ENCODE peak calls at places on chromosome 7, in five cellular contexts. Z is spleen, N is prostate gland, W is GM23338, I is HCT116. R is an unnamed sample. For H3K4me1, the result is how much of the 10 kb centered on the place peaks cover.

GRCh38 chr7:27435461-27435860 is 192.9 kb downstream of the EVX1 start:
- DNase-seq in N (no peak), W (no peak), I (no peak), Z (no peak), R (peak)

GRCh38 chr7:152424348-152425108 is 11.3 kb downstream of the KMT2C start:
- DNase-seq in N (no peak), Z (no peak), W (no peak), I (no peak), R (no peak)

GRCh38 chr7:39672176-39672575 is 48.8 kb downstream of the RALA start:
- DNase-seq in Z (no peak), N (no peak), W (no peak), I (no peak), R (no peak)

GRCh38 chr7:83466956-83467355 is 182.0 kb downstream of the SEMA3E start:
- DNase-seq in I (no peak), N (no peak), W (peak), Z (no peak), R (no peak)

GRCh38 chr7:117116221-117116620 is 162.9 kb downstream of the ST7 start:
- DNase-seq in W (no peak), Z (no peak), N (no peak), I (no peak), R (no peak)

GRCh38 chr7:115910541-115911164 is 119.9 kb downstream of the TFEC start:
- DNase-seq in I (peak), Z (no peak), W (peak), N (no peak), R (no peak)

GRCh38 chr7:1341361-1341675 is 108.6 kb downstream of the UNCX start:
- DNase-seq in N (no peak), Z (peak), W (no peak), I (no peak), R (no peak)

GRCh38 chr7:110698576-110698975 is 392.4 kb upstream of the LRRN3 start:
- DNase-seq in Z (no peak), N (no peak), I (no peak), W (no peak), R (no peak)

GRCh38 chr7:100791881-100792666 is 35.2 kb downstream of the EPHB4 start:
- DNase-seq in I (no peak), W (no peak), Z (no peak), N (no peak), R (no peak)

GRCh38 chr7:17371656-17372524 is 73.4 kb downstream of the AHR start:
- DNase-seq in N (no peak), Z (no peak), W (no peak), I (peak), R (no peak)

GRCh38 chr7:70506463-70506862 is 625.5 kb upstream of the GALNT17 start:
- DNase-seq in Z (no peak), N (no peak), I (no peak), W (peak), R (no peak)

GRCh38 chr7:117322741-117323584 is at the start of gene WNT2:
- DNase-seq in W (peak), I (no peak), Z (no peak), N (no peak), R (no peak)

GRCh38 chr7:46387646-46388045 is 466.6 kb upstream of the IGFBP3 start:
- DNase-seq in W (no peak), Z (no peak), N (no peak), I (no peak), R (no peak)

GRCh38 chr7:66152538-66153191 is 38.0 kb downstream of the CRCP start:
- DNase-seq in N (no peak), W (peak), Z (no peak), I (no peak), R (no peak)

GRCh38 chr7:80624763-80625162 is 13.7 kb upstream of the CD36 start:
- DNase-seq in W (no peak), I (no peak), Z (no peak), N (no peak), R (no peak)

GRCh38 chr7:90312745-90313144 is 8.4 kb downstream of the FAM237B start:
- DNase-seq in Z (no peak), W (peak), I (no peak), N (no peak), R (no peak)

GRCh38 chr7:97305589-97305988 is 188.1 kb downstream of the SDHAF3 start:
- DNase-seq in W (no peak), Z (no peak), N (no peak), I (no peak), R (no peak)

DNA sequence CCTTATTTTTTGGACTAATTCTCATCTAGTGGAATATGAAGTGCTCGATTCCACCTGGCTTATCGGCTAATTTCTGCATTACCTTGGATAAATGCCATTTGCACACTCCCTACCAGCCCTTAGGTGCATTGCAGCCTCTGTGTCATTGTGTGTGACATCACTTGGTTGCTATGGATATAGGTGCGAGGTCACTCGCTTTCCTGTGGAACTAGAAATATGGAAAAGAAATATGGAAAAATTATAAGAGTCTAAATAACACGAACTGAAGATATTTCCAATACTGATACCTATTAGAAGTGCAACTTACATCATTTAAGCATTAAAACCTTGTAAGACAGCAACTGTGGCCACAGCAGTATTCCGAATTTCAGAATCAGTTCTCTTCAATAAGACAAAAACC is 2.0 kb downstream of the YWHAG start:
- DNase-seq in W (no peak), Z (no peak), N (no peak), I (no peak), R (no peak)
- H3K4me1 ChIP-seq in W (under half), Z (under half), N (under half), I (under half), R (half or more)

GRCh38 chr7:131068604-131069021 is 259.1 kb upstream of the MKLN1 start:
- DNase-seq in I (no peak), W (peak), N (no peak), Z (no peak), R (no peak)
- H3K27ac ChIP-seq in I (no peak), W (no peak), N (peak), Z (no peak), R (peak)

GRCh38 chr7:143131777-143132176 is at the start of gene PIP:
- DNase-seq in I (no peak), W (peak), N (peak), Z (no peak), R (no peak)
- TF ChIP-seq POLR2AphosphoS5 in I (no peak), W (no peak), N (no peak), Z (no peak), R (no peak)

GRCh38 chr7:129780257-129781127 is 169.0 kb downstream of the NRF1 start:
- DNase-seq in Z (peak), N (peak), I (peak), W (peak), R (no peak)
- H3K4me1 ChIP-seq in Z (half or more), N (under half), I (under half), W (half or more), R (half or more)

GRCh38 chr7:112420236-112420945 is 29.9 kb upstream of the IFRD1 start:
- DNase-seq in N (peak), W (no peak), Z (no peak), I (no peak), R (no peak)
- H3K27ac ChIP-seq in N (peak), W (peak), Z (no peak), I (no peak), R (no peak)

GRCh38 chr7:147535619-147536200 is 1054.9 kb upstream of the C7orf33 start:
- DNase-seq in I (no peak), Z (no peak), N (no peak), W (no peak), R (no peak)
- TF ChIP-seq POLR2AphosphoS5 in I (no peak), Z (no peak), N (no peak), W (no peak), R (no peak)

GRCh38 chr7:101940830-101941229 is 123.4 kb downstream of the CUX1 start:
- DNase-seq in N (peak), I (no peak), Z (no peak), W (peak), R (no peak)
- H3K4me1 ChIP-seq in N (under half), I (under half), Z (under half), W (half or more), R (half or more)

DNA sequence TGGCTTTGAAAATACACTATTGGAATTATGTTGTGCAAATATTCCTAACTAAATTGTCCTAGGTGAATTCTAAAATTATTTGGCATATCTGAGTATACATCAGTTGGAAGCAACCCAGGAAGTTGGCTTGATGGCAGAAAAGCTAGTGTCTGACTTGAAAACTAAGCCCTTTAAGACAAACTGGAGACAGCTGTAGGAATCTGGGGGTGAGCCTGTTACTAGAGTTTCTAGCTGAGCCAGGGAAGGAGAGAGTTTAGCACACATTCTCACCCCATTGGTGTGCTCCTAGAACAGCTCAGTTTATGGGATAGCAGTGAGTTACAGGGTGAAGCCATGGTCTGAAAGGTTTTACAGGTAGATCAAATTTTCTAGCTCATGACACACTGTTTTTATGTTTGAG is 210.2 kb upstream of the SLC26A5 start:
- DNase-seq in W (no peak), N (no peak), Z (no peak), I (no peak), R (no peak)
- H3K27ac ChIP-seq in W (no peak), N (no peak), Z (no peak), I (no peak), R (no peak)

GRCh38 chr7:126700807-126701604 is 551.7 kb downstream of the GRM8 start:
- DNase-seq in N (no peak), I (peak), W (peak), Z (peak), R (no peak)
- TF ChIP-seq POLR2AphosphoS5 in N (no peak), I (peak), W (no peak), Z (no peak), R (no peak)

GRCh38 chr7:84720456-84721097 is 466.3 kb downstream of the SEMA3D start:
- DNase-seq in I (no peak), Z (no peak), W (no peak), N (no peak), R (no peak)
- H3K4me1 ChIP-seq in I (under half), Z (under half), W (under half), N (under half), R (under half)